ENCODE peak calls at places on chromosome 17, in nine cellular contexts. H is T-cell, Y is dorsolateral prefrontal cortex, Z is EL, C is gastrocnemius medialis, B is COLO829, P is pancreas, N is IMR-90, M is fibroblast of villous mesenchyme. D is an unnamed sample.

GRCh38 chr17:39196191-39196819 is 1.2 kb downstream of the CACNB1 start:
- DNase-seq in P (peak; percentile 22), B (no peak), Z (peak; percentile 36), H (no peak), C (peak; percentile 71), M (no peak), Y (no peak), N (no peak), D (no peak)

GRCh38 chr17:31754239-31754945 is 104.7 kb downstream of the COPRS start:
- DNase-seq in B (peak; percentile 67), H (no peak), P (no peak), N (peak; percentile 99), C (no peak), Z (peak; percentile 97), M (peak; percentile 91), Y (no peak), D (peak; percentile 95)

GRCh38 chr17:47882247-47882646 is 13.8 kb upstream of the SP2 start:
- DNase-seq in Y (no peak), B (no peak), P (no peak), C (no peak), Z (peak; percentile 71), H (no peak), M (peak; percentile 75), N (peak; percentile 32), D (peak; percentile 38)

GRCh38 chr17:30379303-30380105 is 777 bp downstream of the CPD start:
- DNase-seq in M (no peak), B (no peak), N (no peak), P (peak; percentile 34), C (no peak), Y (no peak), H (peak; percentile 11), Z (peak; percentile 21), D (no peak)

GRCh38 chr17:77734371-77735050 is 224.0 kb upstream of the TNRC6C start:
- DNase-seq in P (peak; percentile 44), C (peak; percentile 58), H (no peak), B (peak; percentile 35), Y (peak; percentile 89), M (peak; percentile 37), N (peak; percentile 16), Z (peak; percentile 68), D (peak; percentile 32)

GRCh38 chr17:49699967-49700575 is 7.7 kb downstream of the SLC35B1 start:
- DNase-seq in M (no peak), H (no peak), C (no peak), N (no peak), B (no peak), Y (no peak), P (no peak), Z (no peak), D (no peak)

GRCh38 chr17:78724999-78725398 is 57.1 kb downstream of the CYTH1 start:
- DNase-seq in N (no peak), Z (no peak), C (no peak), H (no peak), P (no peak), Y (no peak), M (no peak), B (no peak), D (no peak)

GRCh38 chr17:29412780-29413565 is 22.8 kb downstream of the TAOK1 start:
- DNase-seq in B (peak; percentile 56), P (no peak), C (no peak), Y (no peak), Z (peak; percentile 90), H (no peak), N (peak; percentile 78), M (peak; percentile 71), D (peak; percentile 69)

GRCh38 chr17:57666198-57666870 is 78.8 kb downstream of the CCDC182 start:
- DNase-seq in B (no peak), P (no peak), C (no peak), Y (no peak), M (no peak), H (no peak), N (no peak), Z (no peak), D (no peak)

GRCh38 chr17:47763913-47764582 is 31.0 kb downstream of the TBX21 start:
- DNase-seq in M (no peak), B (no peak), Y (no peak), P (no peak), Z (peak; percentile 10), C (no peak), N (peak; percentile 22), H (no peak), D (no peak)

GRCh38 chr17:7557825-7558543 is 566 bp upstream of the TNFSF13 start:
- DNase-seq in C (peak; percentile 70), M (peak; percentile 55), B (no peak), N (peak; percentile 49), Z (peak; percentile 48), H (no peak), Y (peak; percentile 68), P (peak; percentile 96), D (no peak)

GRCh38 chr17:32915108-32915700 is 12.7 kb upstream of the TMEM98 start:
- DNase-seq in H (no peak), N (no peak), C (no peak), Y (no peak), B (no peak), Z (no peak), P (no peak), M (no peak), D (no peak)

D was measured in foreskin fibroblast.